ENCODE peak calls at places on chromosomes 5 and 9, in nine cellular contexts. X, Z, W, A, U, F, R, J and P are unnamed samples.
A peak's percentile ranks its signal among the peaks of the same experiment; 100 is the strongest.

GRCh38 chr5:58891072-58891970 is 308.4 kb downstream of the RAB3C start:
- DNase-seq in X (peak; percentile 68), Z (peak; percentile 90), W (peak; percentile 62), A (peak; percentile 48), U (peak; percentile 56), F (peak; percentile 23), R (peak; percentile 81), J (peak; percentile 50), P (peak; percentile 86)

GRCh38 chr5:170614071-170614490 is 110.3 kb downstream of the KCNIP1 start:
- DNase-seq in X (no peak), Z (no peak), W (no peak), A (no peak), U (no peak), F (no peak), R (no peak), J (no peak), P (no peak)

GRCh38 chr5:14228219-14228618 is 85.1 kb downstream of the TRIO start:
- DNase-seq in X (no peak), Z (peak; percentile 72), W (no peak), A (no peak), U (no peak), F (no peak), R (no peak), J (no peak), P (no peak)

GRCh38 chr5:172603425-172603824 is 37.6 kb upstream of the NEURL1B start:
- DNase-seq in X (peak; percentile 30), Z (no peak), W (peak; percentile 68), A (no peak), U (no peak), F (no peak), R (peak; percentile 44), J (no peak), P (peak; percentile 67)

GRCh38 chr5:137604348-137605095 is 105.4 kb upstream of the SPOCK1 start:
- DNase-seq in X (peak; percentile 69), Z (peak; percentile 23), W (no peak), A (no peak), U (peak; percentile 63), F (no peak), R (no peak), J (no peak), P (no peak)

GRCh38 chr9:89811896-89812450 is 207.2 kb downstream of the GADD45G start:
- DNase-seq in X (no peak), Z (no peak), W (no peak), A (no peak), U (no peak), F (no peak), R (no peak), J (no peak), P (no peak)

GRCh38 chr5:38557309-38557710 is 864 bp upstream of the LIFR start:
- DNase-seq in X (no peak), Z (no peak), W (no peak), A (no peak), U (peak; percentile 78), F (no peak), R (no peak), J (no peak), P (peak; percentile 67)

GRCh38 chr5:126488362-126489065 is 65.3 kb downstream of the GRAMD2B start:
- DNase-seq in X (no peak), Z (no peak), W (no peak), A (no peak), U (no peak), F (no peak), R (no peak), J (no peak), P (no peak)

GRCh38 chr5:14173419-14174234 is 30.5 kb downstream of the TRIO start:
- DNase-seq in X (no peak), Z (no peak), W (no peak), A (no peak), U (no peak), F (no peak), R (no peak), J (no peak), P (no peak)

GRCh38 chr5:145971108-145971507 is 34.7 kb downstream of the SH3RF2 start:
- DNase-seq in X (no peak), Z (no peak), W (no peak), A (no peak), U (no peak), F (no peak), R (no peak), J (no peak), P (no peak)

GRCh38 chr5:151719228-151719861 is 32.6 kb upstream of the SPARC start:
- DNase-seq in X (no peak), Z (peak; percentile 44), W (no peak), A (peak; percentile 13), U (no peak), F (no peak), R (peak; percentile 55), J (no peak), P (no peak)

GRCh38 chr5:175059687-175060194 is 335.4 kb downstream of the MSX2 start:
- DNase-seq in X (peak; percentile 62), Z (no peak), W (peak; percentile 27), A (no peak), U (peak; percentile 88), F (no peak), R (peak; percentile 49), J (no peak), P (peak; percentile 47)

GRCh38 chr5:36928947-36929346 is 52.4 kb downstream of the NIPBL start:
- DNase-seq in X (no peak), Z (peak; percentile 54), W (no peak), A (no peak), U (no peak), F (no peak), R (no peak), J (no peak), P (no peak)